ENCODE peak calls at places on chromosomes 13 and 19, in ten cellular contexts. T is adrenal gland; Y is testis; C is CD8-positive, alpha-beta T cell; I is AG04450; F is cardiac muscle cell; D is heart right ventricle; E is uterus; R is psoas muscle; A is A549. Z is an unnamed sample. For H3K9me3, the result is how much of the 10 kb centered on the place peaks cover.

GRCh38 chr13:98826156-98826555 is 73.7 kb upstream of the SLC15A1 start:
- DNase-seq in I (no peak), T (no peak), R (no peak), D (no peak), E (no peak), Y (no peak), A (no peak), F (peak), C (no peak), Z (no peak)

GRCh38 chr19:50777261-50777660 is 7.0 kb downstream of the GPR32 start:
- DNase-seq in E (no peak), A (no peak), I (no peak), D (no peak), Y (no peak), T (no peak), F (no peak), R (no peak), C (no peak), Z (no peak)

GRCh38 chr19:58563034-58563573 is 4.7 kb upstream of the UBE2M start:
- DNase-seq in Y (no peak), E (peak), D (no peak), I (no peak), R (no peak), T (no peak), A (no peak), F (peak), C (no peak), Z (no peak)

GRCh38 chr13:47437411-47437810 is 540.6 kb upstream of the HTR2A start:
- DNase-seq in T (no peak), I (peak), A (no peak), F (no peak), R (no peak), D (no peak), E (no peak), C (no peak), Y (no peak), Z (no peak)

GRCh38 chr13:21735621-21736401 is 64.9 kb downstream of the FGF9 start:
- DNase-seq in Y (peak), E (no peak), F (no peak), A (no peak), D (peak), T (peak), I (no peak), C (no peak), R (no peak), Z (no peak)

GRCh38 chr13:95530178-95530577 is 22.3 kb upstream of the CLDN10 start:
- DNase-seq in A (peak), R (peak), F (peak), E (no peak), D (no peak), I (no peak), C (no peak), T (no peak), Y (no peak), Z (no peak)

GRCh38 chr13:69423844-69424243 is 683.8 kb upstream of the ATXN8OS start:
- DNase-seq in I (no peak), C (no peak), F (no peak), D (no peak), A (no peak), T (no peak), E (no peak), Y (no peak), R (no peak), Z (no peak)

GRCh38 chr13:43686557-43686956 is 100.2 kb downstream of the ENOX1 start:
- DNase-seq in E (peak), T (peak), A (peak), F (peak), C (no peak), D (peak), I (peak), R (peak), Y (no peak), Z (no peak)

GRCh38 chr19:461664-462551 is 1.1 kb upstream of the SHC2 start:
- DNase-seq in C (no peak), T (peak), F (no peak), A (no peak), E (peak), D (no peak), R (no peak), I (no peak), Y (peak), Z (no peak)

GRCh38 chr13:33080962-33081655 is 64.9 kb downstream of the KL start:
- DNase-seq in I (no peak), A (peak), C (no peak), F (peak), R (no peak), Y (no peak), T (no peak), E (no peak), D (no peak), Z (no peak)

GRCh38 chr13:111116830-111117229 is 1.7 kb downstream of the ARHGEF7 start:
- DNase-seq in F (peak), T (no peak), D (no peak), R (no peak), E (no peak), Y (no peak), I (no peak), C (no peak), A (no peak), Z (no peak)

GRCh38 chr19:50910722-50911121 is 473 bp downstream of the KLK4 start:
- DNase-seq in A (no peak), R (no peak), I (no peak), E (no peak), Y (no peak), F (no peak), T (no peak), C (no peak), D (no peak), Z (no peak)

GRCh38 chr13:28955264-28955966 is 135.3 kb downstream of the MTUS2 start:
- DNase-seq in E (no peak), R (no peak), A (no peak), D (peak), Y (no peak), C (no peak), I (no peak), F (no peak), T (no peak), Z (no peak)

GRCh38 chr19:16525751-16526481 is 16.3 kb downstream of the CHERP start:
- DNase-seq in C (no peak), Y (no peak), I (no peak), E (no peak), D (no peak), T (no peak), A (no peak), R (no peak), F (no peak), Z (no peak)

GRCh38 chr13:97125810-97126738 is 96.1 kb upstream of the MBNL2 start:
- DNase-seq in D (no peak), Y (no peak), E (peak), C (no peak), A (no peak), I (no peak), T (no peak), R (peak), F (peak), Z (no peak)

GRCh38 chr13:78239681-78240080 is 321.1 kb upstream of the EDNRB start:
- DNase-seq in E (no peak), I (no peak), F (no peak), A (no peak), T (no peak), Y (no peak), D (no peak), R (no peak), C (no peak), Z (no peak)

GRCh38 chr19:4557186-4557970 is 2.1 kb downstream of the SEMA6B start:
- DNase-seq in I (no peak), A (no peak), D (no peak), F (no peak), C (no peak), T (no peak), Y (no peak), R (no peak), E (no peak), Z (no peak)

GRCh38 chr13:98450495-98451167 is 126.3 kb downstream of the STK24 start:
- DNase-seq in R (no peak), T (no peak), I (no peak), Y (peak), C (no peak), F (no peak), D (peak), E (no peak), A (no peak), Z (no peak)

GRCh38 chr13:97948041-97948440 is 5.4 kb upstream of the IPO5 start:
- DNase-seq in Y (no peak), I (no peak), F (no peak), D (no peak), E (no peak), C (no peak), A (no peak), R (no peak), T (no peak), Z (no peak)

GRCh38 chr13:51679616-51680015 is 95.4 kb downstream of the WDFY2 start:
- DNase-seq in I (no peak), C (no peak), Y (no peak), A (no peak), T (no peak), D (no peak), E (no peak), R (no peak), F (no peak), Z (no peak)

GRCh38 chr13:114131581-114132418 is 623 bp downstream of the RASA3 start:
- DNase-seq in T (no peak), A (peak), E (peak), F (peak), D (no peak), C (no peak), Y (no peak), R (no peak), I (no peak), Z (peak)

GRCh38 chr19:55528030-55528801 is 8.7 kb downstream of the SBK2 start:
- DNase-seq in E (no peak), C (no peak), D (no peak), F (peak), I (no peak), A (peak), Y (no peak), T (no peak), R (no peak), Z (no peak)

GRCh38 chr19:504634-505033 is 2.7 kb upstream of the TPGS1 start:
- DNase-seq in E (no peak), T (no peak), F (no peak), Y (no peak), I (no peak), R (peak), D (no peak), C (no peak), A (no peak), Z (no peak)

GRCh38 chr19:17311455-17312248 is 2.3 kb downstream of the DDA1 start:
- DNase-seq in R (no peak), T (peak), F (peak), Y (no peak), E (no peak), C (no peak), D (no peak), I (no peak), A (peak), Z (no peak)

GRCh38 chr19:41886761-41887710 is 4.1 kb downstream of the ARHGEF1 start:
- DNase-seq in T (no peak), Y (no peak), F (no peak), R (no peak), D (no peak), E (no peak), A (no peak), C (peak), I (no peak), Z (peak)

GRCh38 chr13:37701306-37701705 is 102.7 kb upstream of the POSTN start:
- DNase-seq in T (no peak), I (no peak), Y (no peak), C (no peak), R (no peak), D (no peak), F (peak), E (no peak), A (no peak), Z (no peak)

GRCh38 chr19:14798760-14799159 is 20.4 kb upstream of the ADGRE2 start:
- DNase-seq in Y (peak), E (no peak), T (no peak), A (no peak), F (no peak), C (no peak), R (no peak), I (no peak), D (no peak), Z (no peak)

GRCh38 chr13:112473818-112474217 is 97.7 kb downstream of the SPACA7 start:
- DNase-seq in R (no peak), E (no peak), I (no peak), C (no peak), F (no peak), T (no peak), D (no peak), Y (no peak), A (no peak), Z (no peak)
- TF ChIP-seq CTCF in R (no peak), E (no peak), I (no peak), C (no peak), F (no peak), T (no peak), D (no peak), Y (no peak), A (no peak), Z (no peak)

DNA sequence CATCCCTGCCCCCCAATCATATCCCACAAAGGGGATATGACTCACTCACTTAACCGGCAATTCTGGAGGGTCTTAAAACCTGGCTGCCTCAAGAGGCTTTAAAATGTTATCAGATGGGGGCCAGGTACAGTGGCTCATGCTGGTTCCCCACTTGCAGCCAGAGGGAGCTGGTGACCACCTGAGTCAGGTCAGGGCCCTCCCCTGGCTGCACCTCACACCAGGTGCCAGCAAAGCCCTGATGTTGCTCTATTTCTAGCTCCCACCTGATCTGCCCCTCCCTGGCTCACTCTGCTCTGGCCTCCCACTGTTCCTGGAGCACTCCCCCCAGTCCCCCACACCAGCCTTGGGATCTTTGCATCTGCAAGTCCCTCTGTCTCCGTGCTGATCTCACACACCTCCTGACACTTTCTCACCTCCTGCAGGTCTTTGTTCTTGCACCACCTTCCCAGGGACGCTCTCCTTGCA is 14.2 kb downstream of the HPN start:
- DNase-seq in E (no peak), R (no peak), C (no peak), F (no peak), A (peak), T (no peak), I (no peak), D (no peak), Y (no peak), Z (no peak)
- H3K27ac ChIP-seq in E (no peak), R (peak), C (no peak), F (no peak), A (no peak), T (no peak), I (no peak), D (no peak), Y (no peak), Z (no peak)

GRCh38 chr13:45384474-45385174 is 33.5 kb downstream of the SLC25A30 start:
- DNase-seq in C (no peak), A (no peak), F (no peak), Y (no peak), R (no peak), E (no peak), I (no peak), T (no peak), D (no peak), Z (no peak)

GRCh38 chr13:45385320-45385719 is 32.9 kb downstream of the SLC25A30 start:
- DNase-seq in F (no peak), E (no peak), R (no peak), D (no peak), I (no peak), A (no peak), Y (no peak), T (no peak), C (no peak), Z (no peak)

GRCh38 chr13:45381196-45381595 is 37.0 kb downstream of the SLC25A30 start:
- DNase-seq in I (no peak), Y (no peak), C (no peak), F (no peak), T (no peak), R (no peak), E (no peak), D (no peak), A (no peak), Z (no peak)

DNA sequence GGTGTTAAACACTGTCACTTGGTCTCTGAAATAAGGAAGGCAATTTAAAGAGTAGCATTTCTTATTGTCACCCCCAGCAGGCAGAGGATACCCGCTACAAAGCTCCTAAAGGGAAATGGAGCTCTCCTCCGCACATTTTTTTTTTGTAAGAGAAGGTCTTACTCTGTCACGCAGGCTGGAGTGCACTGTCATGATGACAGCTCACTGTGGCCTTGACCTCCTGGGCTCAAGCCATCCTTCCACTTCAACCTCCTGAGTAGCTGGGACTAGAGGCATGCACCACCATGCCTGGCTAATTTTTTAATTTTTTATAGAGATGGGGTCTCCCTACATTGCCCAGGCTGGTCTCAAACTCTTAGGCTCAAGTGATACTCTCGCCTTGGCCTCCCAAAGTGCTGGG is 32.3 kb downstream of the SLC25A30 start:
- DNase-seq in C (no peak), A (no peak), I (no peak), E (no peak), D (no peak), Y (no peak), T (peak), R (no peak), F (no peak), Z (no peak)
- H3K9me3 ChIP-seq in C (under half), A (under half), I (under half), E (under half), D (under half), Y (under half), T (under half), R (under half), F (under half), Z (under half)

GRCh38 chr13:52711277-52711676 is 28.3 kb downstream of the CNMD start:
- DNase-seq in F (no peak), I (no peak), Y (no peak), E (no peak), R (no peak), A (no peak), D (no peak), C (no peak), T (no peak), Z (no peak)

GRCh38 chr13:52703482-52703881 is 36.1 kb downstream of the CNMD start:
- DNase-seq in I (no peak), C (no peak), E (no peak), Y (no peak), A (no peak), T (no peak), D (no peak), F (no peak), R (no peak), Z (no peak)

GRCh38 chr13:52706074-52706473 is 33.5 kb downstream of the CNMD start:
- DNase-seq in I (no peak), A (no peak), D (no peak), C (no peak), Y (no peak), T (no peak), E (no peak), R (no peak), F (no peak), Z (no peak)

GRCh38 chr13:52701728-52702480 is 37.7 kb downstream of the CNMD start:
- DNase-seq in A (no peak), T (no peak), Y (no peak), F (no peak), D (no peak), I (no peak), R (no peak), E (no peak), C (no peak), Z (no peak)

DNA sequence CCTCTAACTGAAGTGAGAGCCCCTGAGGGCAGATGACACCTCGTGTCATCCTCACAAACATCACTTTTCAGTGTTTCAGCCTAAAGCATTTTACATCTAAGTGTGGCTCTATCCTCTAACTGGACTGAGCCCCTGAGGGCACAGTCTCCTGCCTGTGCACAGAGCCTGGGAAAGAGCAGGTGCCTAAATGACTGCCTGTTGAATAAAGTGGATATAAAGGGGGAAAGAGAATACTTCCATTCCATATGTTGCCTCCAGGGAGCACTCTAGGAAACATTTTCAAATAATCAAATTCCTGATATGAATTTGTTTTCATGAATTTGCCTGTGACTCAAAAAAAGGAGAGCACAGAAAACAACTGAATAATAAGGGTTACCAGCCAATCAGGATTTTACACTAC is 32.2 kb downstream of the CNMD start:
- DNase-seq in R (no peak), C (no peak), D (no peak), I (no peak), E (no peak), A (no peak), T (no peak), F (peak), Y (no peak), Z (no peak)
- TF ChIP-seq CTCF in R (no peak), C (no peak), D (no peak), I (no peak), E (no peak), A (no peak), T (no peak), F (no peak), Y (no peak), Z (no peak)

GRCh38 chr19:48596237-48596636 is 10.3 kb upstream of the SPACA4 start:
- DNase-seq in D (no peak), I (no peak), T (no peak), Y (no peak), A (no peak), F (no peak), E (no peak), R (no peak), C (no peak), Z (no peak)
- H3K27ac ChIP-seq in D (no peak), I (no peak), T (no peak), Y (no peak), A (no peak), F (no peak), E (no peak), R (no peak), C (no peak), Z (peak)

DNA sequence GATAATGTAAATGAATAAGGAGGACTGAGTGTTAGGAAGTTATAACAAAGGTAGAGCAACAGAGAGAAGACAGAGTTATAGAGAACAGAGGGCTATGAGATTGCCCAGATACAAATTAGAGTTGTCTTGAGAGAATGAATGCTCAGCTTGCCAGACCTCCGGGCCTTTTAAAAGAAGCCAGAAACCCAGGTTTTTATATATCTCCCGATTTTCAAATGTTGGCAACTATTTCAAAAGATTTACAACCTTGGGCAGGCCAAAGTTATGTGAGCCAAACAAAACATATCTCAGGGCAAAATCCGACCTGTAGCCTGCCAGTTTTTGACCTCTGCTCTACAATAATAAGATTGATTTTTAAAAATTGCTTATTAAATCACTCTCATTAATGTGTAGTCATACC is 573.1 kb upstream of the SLC10A2 start:
- DNase-seq in F (no peak), A (no peak), E (no peak), I (no peak), T (no peak), C (no peak), Y (no peak), R (no peak), D (no peak), Z (no peak)
- H3K9me3 ChIP-seq in F (under half), A (under half), E (under half), I (under half), T (under half), C (under half), Y (under half), R (under half), D (under half), Z (under half)